ENCODE peak calls at places on chromosomes 1 and 21, in five cellular contexts. C is pancreas, Q is dermis blood vessel endothelial cell, M is GM04503, P is H54. J is an unnamed sample.

GRCh38 chr21:16624468-16625102 is 888.3 kb upstream of the CXADR start:
- DNase-seq in C (no peak), Q (no peak), M (no peak), P (no peak), J (no peak)

GRCh38 chr1:87329051-87329755 is 523 bp downstream of the LMO4 start:
- DNase-seq in C (peak), Q (peak), M (no peak), P (peak), J (peak)

GRCh38 chr21:28025111-28025510 is 967.6 kb downstream of the LTN1 start:
- DNase-seq in C (no peak), Q (no peak), M (peak), P (no peak), J (no peak)

GRCh38 chr1:21317035-21317689 is 26.9 kb upstream of the ECE1 start:
- DNase-seq in C (peak), Q (no peak), M (no peak), P (no peak), J (peak)

GRCh38 chr1:92899780-92900179 is 61.5 kb downstream of the DIPK1A start:
- DNase-seq in C (no peak), Q (no peak), M (no peak), P (no peak), J (no peak)

GRCh38 chr21:42227909-42228708 is 9.2 kb downstream of the ABCG1 start:
- DNase-seq in C (peak), Q (peak), M (no peak), P (peak), J (peak)

GRCh38 chr21:36478207-36478701 is 1.7 kb downstream of the CLDN14 start:
- DNase-seq in C (no peak), Q (peak), M (peak), P (peak), J (peak)

GRCh38 chr1:12600335-12600734 is 17.7 kb downstream of the DHRS3 start:
- DNase-seq in C (peak), Q (no peak), M (no peak), P (no peak), J (no peak)

GRCh38 chr21:43988506-43989230 is 23.4 kb upstream of the TRAPPC10 start:
- DNase-seq in C (no peak), Q (no peak), M (no peak), P (no peak), J (peak)

GRCh38 chr1:8472668-8473067 is 154.8 kb downstream of the SLC45A1 start:
- DNase-seq in C (no peak), Q (no peak), M (no peak), P (no peak), J (no peak)

GRCh38 chr1:43439121-43439581 is 14.6 kb downstream of the HYI start:
- DNase-seq in C (no peak), Q (no peak), M (no peak), P (no peak), J (no peak)

GRCh38 chr1:197144570-197145325 is 1.7 kb downstream of the ASPM start:
- DNase-seq in C (no peak), Q (peak), M (no peak), P (no peak), J (peak)

GRCh38 chr1:200053639-200054038 is 26.1 kb downstream of the NR5A2 start:
- DNase-seq in C (no peak), Q (peak), M (no peak), P (no peak), J (no peak)

GRCh38 chr1:93595749-93596148 is 85.9 kb downstream of the BCAR3 start:
- DNase-seq in C (no peak), Q (no peak), M (no peak), P (no peak), J (peak)

GRCh38 chr1:177927021-177927596 is 42.7 kb downstream of the SEC16B start:
- DNase-seq in C (no peak), Q (peak), M (peak), P (peak), J (peak)

GRCh38 chr21:46058339-46059145 is 39.4 kb upstream of the COL6A2 start:
- DNase-seq in C (no peak), Q (no peak), M (no peak), P (no peak), J (peak)

GRCh38 chr1:86429830-86430229 is 5.9 kb downstream of the CLCA2 start:
- DNase-seq in C (peak), Q (peak), M (peak), P (peak), J (peak)

GRCh38 chr1:66503841-66504470 is 30.0 kb upstream of the SGIP1 start:
- DNase-seq in C (no peak), Q (peak), M (no peak), P (no peak), J (no peak)

GRCh38 chr1:17181785-17182464 is 23.0 kb upstream of the PADI1 start:
- DNase-seq in C (no peak), Q (no peak), M (no peak), P (no peak), J (no peak)

GRCh38 chr1:169288011-169288414 is 79.6 kb downstream of the NME7 start:
- DNase-seq in C (no peak), Q (peak), M (peak), P (no peak), J (no peak)

GRCh38 chr1:181562395-181562794 is 79.1 kb downstream of the CACNA1E start:
- DNase-seq in C (no peak), Q (no peak), M (no peak), P (no peak), J (no peak)

GRCh38 chr21:17513214-17514123 is 626 bp downstream of the CXADR start:
- DNase-seq in C (peak), Q (peak), M (no peak), P (no peak), J (peak)

GRCh38 chr1:213186168-213186567 is 135.1 kb downstream of the RPS6KC1 start:
- DNase-seq in C (no peak), Q (no peak), M (no peak), P (no peak), J (no peak)

GRCh38 chr1:29675481-29676263 is 439.4 kb downstream of the PTPRU start:
- DNase-seq in C (no peak), Q (peak), M (no peak), P (no peak), J (peak)

GRCh38 chr1:167447521-167448136 is 70.7 kb downstream of the CD247 start:
- DNase-seq in C (peak), Q (no peak), M (no peak), P (peak), J (peak)

GRCh38 chr21:42645211-42646075 is 8.0 kb upstream of the PDE9A start:
- DNase-seq in C (no peak), Q (no peak), M (no peak), P (no peak), J (peak)

GRCh38 chr1:76256289-76257223 is 182.0 kb downstream of the ST6GALNAC3 start:
- DNase-seq in C (no peak), Q (peak), M (no peak), P (no peak), J (no peak)

GRCh38 chr1:78255378-78255777 is 209.6 kb downstream of the GIPC2 start:
- DNase-seq in C (no peak), Q (no peak), M (no peak), P (no peak), J (peak)

GRCh38 chr1:183227963-183228649 is 42.0 kb downstream of the LAMC2 start:
- DNase-seq in C (no peak), Q (peak), M (no peak), P (peak), J (no peak)

GRCh38 chr1:67635055-67635809 is 49.8 kb upstream of the GADD45A start:
- DNase-seq in C (no peak), Q (no peak), M (no peak), P (no peak), J (peak)